ENCODE peak calls at places on chromosomes 1 and 21, in six cellular contexts. B is cardiac fibroblast, R is body of pancreas, P is HCT116, S is sigmoid colon, I is MM.1S. V is an unnamed sample.

GRCh38 chr1:193589597-193590040 is 403.2 kb upstream of the B3GALT2 start:
- DNase-seq in B (peak), I (no peak), S (no peak), R (peak), P (no peak), V (peak)

GRCh38 chr21:45450741-45451740 is 46.1 kb downstream of the COL18A1 start:
- DNase-seq in P (no peak), R (no peak), I (no peak), S (no peak), B (no peak), V (no peak)

GRCh38 chr1:2348346-2349275 is 42.7 kb downstream of the MORN1 start:
- DNase-seq in R (no peak), I (no peak), B (no peak), P (no peak), S (peak), V (no peak)

GRCh38 chr1:20727746-20728316 is 4.7 kb downstream of the SH2D5 start:
- DNase-seq in R (no peak), S (no peak), P (no peak), I (no peak), B (peak), V (peak)

GRCh38 chr1:21329209-21329844 is 39.1 kb upstream of the ECE1 start:
- DNase-seq in S (no peak), B (no peak), R (peak), P (peak), I (no peak), V (no peak)

GRCh38 chr1:233723387-233723786 is 109.5 kb downstream of the KCNK1 start:
- DNase-seq in B (no peak), R (no peak), P (no peak), I (no peak), S (no peak), V (no peak)

GRCh38 chr1:93702102-93702827 is 20.6 kb upstream of the BCAR3 start:
- DNase-seq in I (no peak), R (no peak), B (no peak), S (peak), P (no peak), V (no peak)

GRCh38 chr1:241990040-241990439 is 8.9 kb downstream of the MAP1LC3C start:
- DNase-seq in S (peak), I (no peak), P (peak), R (peak), B (peak), V (peak)

GRCh38 chr1:111909010-111909409 is 80.5 kb downstream of the KCND3 start:
- DNase-seq in I (no peak), S (peak), B (no peak), P (no peak), R (no peak), V (no peak)

GRCh38 chr1:47485817-47486216 is 48.0 kb downstream of the FOXD2 start:
- DNase-seq in R (no peak), I (no peak), B (no peak), P (no peak), S (no peak), V (no peak)

GRCh38 chr1:41855713-41856112 is 63.0 kb downstream of the HIVEP3 start:
- DNase-seq in R (no peak), I (no peak), B (no peak), P (no peak), S (no peak), V (no peak)

GRCh38 chr1:183033205-183033604 is 10.0 kb downstream of the LAMC1 start:
- DNase-seq in I (peak), R (no peak), P (peak), B (peak), S (no peak), V (no peak)

GRCh38 chr1:116573388-116574100 is 2.7 kb upstream of the CD58 start:
- DNase-seq in P (no peak), R (no peak), I (no peak), B (peak), S (no peak), V (no peak)
- H3K4me3 ChIP-seq in P (no peak), R (no peak), I (no peak), B (no peak), S (no peak), V (no peak)

DNA sequence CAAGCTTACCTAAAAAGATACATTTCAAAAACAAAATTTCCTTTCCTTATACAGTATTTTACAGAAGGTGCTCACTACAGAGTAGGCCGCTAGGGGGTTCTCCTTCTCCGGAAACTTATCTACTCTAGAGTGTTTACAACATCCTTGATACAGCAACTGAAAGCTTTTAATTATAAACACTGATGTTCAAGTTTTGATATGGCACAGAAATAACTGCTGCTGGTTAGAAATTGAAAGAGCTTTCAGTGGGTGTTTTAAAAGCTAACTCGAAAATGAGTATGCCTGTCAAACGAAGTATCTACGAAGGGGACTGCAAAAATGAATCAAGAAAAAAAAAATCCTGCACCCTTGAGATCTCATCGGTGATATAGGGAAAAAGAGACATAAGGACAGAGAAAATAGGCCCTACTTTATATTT is 1.0 kb downstream of the YOD1 start:
- DNase-seq in S (no peak), R (peak), P (no peak), I (peak), B (peak), V (peak)
- TF ChIP-seq CTCF in S (peak), R (peak), P (peak), I (peak), B (peak), V (peak)

GRCh38 chr21:42903817-42904216 is 10.7 kb downstream of the NDUFV3 start:
- DNase-seq in P (no peak), S (no peak), B (no peak), R (no peak), I (no peak), V (no peak)
- H3K4me3 ChIP-seq in P (no peak), S (no peak), B (no peak), R (no peak), I (no peak), V (no peak)

DNA sequence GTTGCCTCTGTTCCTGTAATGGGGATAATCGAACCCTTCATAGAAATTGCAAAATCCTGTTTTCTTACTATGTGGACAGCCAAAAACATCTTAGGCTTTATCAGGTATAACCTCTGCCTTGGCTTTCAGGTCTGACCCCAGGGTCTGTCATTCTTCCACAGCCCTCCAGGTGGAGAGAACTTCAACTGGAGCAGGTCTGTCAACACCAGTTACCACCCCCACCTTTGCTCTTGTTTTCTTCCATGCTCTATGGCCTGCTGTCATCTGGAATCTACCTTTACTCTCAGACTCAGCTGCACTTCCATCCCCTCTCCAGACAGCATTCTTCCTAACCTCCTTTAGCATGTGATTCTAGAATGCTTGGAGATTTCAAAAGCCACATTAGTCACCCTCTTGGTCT is 10.4 kb upstream of the GJA9 start:
- DNase-seq in P (no peak), I (no peak), B (peak), S (no peak), R (no peak), V (peak)
- TF ChIP-seq CTCF in P (peak), I (no peak), B (no peak), S (no peak), R (no peak), V (peak)

V was measured in choroid plexus epithelial cell.